ENCODE peak calls at places on chromosome 1, in ten cellular contexts. C is K562, K is left lung, R is tibial nerve, F is fibroblast of lung, L is IMR-90, U is RWPE2, N is neural progenitor cell, D is uterus, O is AG04450. Q is an unnamed sample.

GRCh38 chr1:236759252-236759859 is 35.7 kb upstream of the MTR start:
- DNase-seq in C (peak), K (no peak), R (no peak), F (peak), L (peak), U (no peak), N (peak), D (no peak), O (peak), Q (peak)

GRCh38 chr1:61170328-61171238 is 88.2 kb downstream of the NFIA start:
- DNase-seq in C (peak), K (no peak), R (no peak), F (peak), L (peak), U (no peak), N (no peak), D (no peak), O (no peak), Q (no peak)

GRCh38 chr1:182384387-182384960 is 7.1 kb downstream of the GLUL start:
- DNase-seq in C (no peak), K (no peak), R (peak), F (no peak), L (no peak), U (no peak), N (no peak), D (no peak), O (no peak), Q (no peak)

GRCh38 chr1:58979085-58979484 is 195.2 kb upstream of the JUN start:
- DNase-seq in C (no peak), K (no peak), R (no peak), F (no peak), L (peak), U (no peak), N (no peak), D (no peak), O (no peak), Q (peak)

GRCh38 chr1:6243993-6244392 is at the start of gene HES3:
- DNase-seq in C (no peak), K (no peak), R (no peak), F (no peak), L (no peak), U (no peak), N (peak), D (no peak), O (no peak), Q (no peak)

GRCh38 chr1:218537131-218537904 is 192.2 kb downstream of the TGFB2 start:
- DNase-seq in C (no peak), K (no peak), R (no peak), F (peak), L (peak), U (no peak), N (no peak), D (no peak), O (peak), Q (no peak)

GRCh38 chr1:17008208-17008855 is 3.4 kb downstream of the ATP13A2 start:
- DNase-seq in C (no peak), K (peak), R (no peak), F (no peak), L (no peak), U (no peak), N (no peak), D (no peak), O (no peak), Q (no peak)

GRCh38 chr1:98045211-98046030 is 124.6 kb upstream of the DPYD start:
- DNase-seq in C (no peak), K (peak), R (no peak), F (peak), L (peak), U (peak), N (peak), D (no peak), O (no peak), Q (no peak)

GRCh38 chr1:212410231-212410825 is 4.4 kb downstream of the PACC1 start:
- DNase-seq in C (no peak), K (no peak), R (no peak), F (no peak), L (no peak), U (no peak), N (no peak), D (no peak), O (no peak), Q (no peak)

GRCh38 chr1:41662656-41663437 is 178.4 kb upstream of the EDN2 start:
- DNase-seq in C (no peak), K (peak), R (no peak), F (peak), L (peak), U (no peak), N (peak), D (peak), O (no peak), Q (no peak)

GRCh38 chr1:244964112-244964971 is 100.0 kb upstream of the HNRNPU start:
- DNase-seq in C (no peak), K (no peak), R (no peak), F (peak), L (peak), U (no peak), N (peak), D (no peak), O (peak), Q (peak)

GRCh38 chr1:170210142-170210541 is 64.4 kb downstream of the NTMT2 start:
- DNase-seq in C (no peak), K (no peak), R (no peak), F (no peak), L (no peak), U (no peak), N (no peak), D (no peak), O (no peak), Q (no peak)

GRCh38 chr1:206471415-206471801 is 1.1 kb downstream of the IKBKE start:
- DNase-seq in C (no peak), K (no peak), R (no peak), F (no peak), L (no peak), U (no peak), N (no peak), D (no peak), O (no peak), Q (no peak)

GRCh38 chr1:183039985-183040447 is 16.8 kb downstream of the LAMC1 start:
- DNase-seq in C (no peak), K (no peak), R (no peak), F (peak), L (peak), U (no peak), N (no peak), D (no peak), O (peak), Q (no peak)

GRCh38 chr1:214899908-214900470 is 182.5 kb upstream of the KCNK2 start:
- DNase-seq in C (no peak), K (no peak), R (no peak), F (no peak), L (peak), U (no peak), N (peak), D (no peak), O (no peak), Q (no peak)

GRCh38 chr1:20430355-20431290 is 55.4 kb downstream of the CAMK2N1 start:
- DNase-seq in C (peak), K (no peak), R (no peak), F (peak), L (peak), U (no peak), N (peak), D (no peak), O (no peak), Q (peak)

GRCh38 chr1:228781801-228782661 is 46.8 kb downstream of the RHOU start:
- DNase-seq in C (no peak), K (no peak), R (no peak), F (no peak), L (no peak), U (no peak), N (no peak), D (no peak), O (no peak), Q (no peak)

GRCh38 chr1:24351918-24352637 is 32.9 kb downstream of the GRHL3 start:
- DNase-seq in C (no peak), K (no peak), R (no peak), F (peak), L (peak), U (no peak), N (no peak), D (no peak), O (no peak), Q (no peak)

GRCh38 chr1:234270581-234271242 is 102.5 kb upstream of the COA6 start:
- DNase-seq in C (no peak), K (no peak), R (no peak), F (no peak), L (no peak), U (no peak), N (no peak), D (no peak), O (no peak), Q (no peak)

GRCh38 chr1:210816136-210816535 is 317.8 kb downstream of the KCNH1 start:
- DNase-seq in C (no peak), K (no peak), R (no peak), F (no peak), L (no peak), U (no peak), N (no peak), D (no peak), O (no peak), Q (no peak)

GRCh38 chr1:39001516-39002389 is 10.7 kb downstream of the AKIRIN1 start:
- DNase-seq in C (no peak), K (no peak), R (no peak), F (no peak), L (no peak), U (no peak), N (no peak), D (no peak), O (no peak), Q (no peak)

GRCh38 chr1:26288311-26288941 is 8.5 kb downstream of the SH3BGRL3 start:
- DNase-seq in C (peak), K (no peak), R (no peak), F (no peak), L (peak), U (no peak), N (no peak), D (no peak), O (no peak), Q (peak)

GRCh38 chr1:248924696-248925532 is 18.9 kb downstream of the PGBD2 start:
- DNase-seq in C (peak), K (no peak), R (no peak), F (peak), L (peak), U (no peak), N (peak), D (no peak), O (no peak), Q (peak)

GRCh38 chr1:163980391-163980790 is 578.6 kb upstream of the PBX1 start:
- DNase-seq in C (no peak), K (no peak), R (no peak), F (no peak), L (no peak), U (no peak), N (no peak), D (no peak), O (no peak), Q (no peak)

GRCh38 chr1:7278045-7278444 is 492.8 kb downstream of the CAMTA1 start:
- DNase-seq in C (no peak), K (no peak), R (no peak), F (no peak), L (no peak), U (no peak), N (no peak), D (no peak), O (no peak), Q (no peak)

DNA sequence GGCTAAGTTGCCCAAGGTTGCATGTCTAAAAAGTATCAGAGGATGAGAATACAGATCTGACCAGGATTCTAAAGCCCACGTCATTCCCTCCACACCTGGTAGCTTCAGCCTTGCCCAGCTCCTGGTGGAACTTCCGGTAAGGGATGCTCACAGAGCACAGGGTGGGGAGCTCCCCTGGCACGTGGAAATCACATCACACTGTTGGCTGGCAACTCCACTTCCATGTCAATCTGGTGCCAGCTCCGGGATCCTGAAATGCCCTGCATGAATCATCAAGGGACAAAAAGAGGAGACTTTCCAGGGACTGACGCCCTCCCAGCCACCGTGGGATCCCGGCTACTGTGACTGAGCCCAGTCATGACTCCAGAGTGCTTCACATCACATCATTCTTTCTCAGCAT is 12.4 kb upstream of the BCAR3 start:
- DNase-seq in C (no peak), K (no peak), R (no peak), F (no peak), L (no peak), U (no peak), N (no peak), D (no peak), O (no peak), Q (no peak)
- H3K4me3 ChIP-seq in C (no peak), K (no peak), R (no peak), F (no peak), L (no peak), U (no peak), N (no peak), D (no peak), O (no peak), Q (no peak)

GRCh38 chr1:45686081-45687013 is at the start of gene GPBP1L1:
- DNase-seq in C (peak), K (peak), R (peak), F (peak), L (peak), U (peak), N (peak), D (peak), O (peak), Q (peak)

GRCh38 chr1:45684402-45684801 is 1.9 kb downstream of the GPBP1L1 start:
- DNase-seq in C (no peak), K (no peak), R (no peak), F (no peak), L (no peak), U (no peak), N (no peak), D (no peak), O (no peak), Q (no peak)

GRCh38 chr1:45685308-45686080 is 839 bp downstream of the GPBP1L1 start:
- DNase-seq in C (peak), K (no peak), R (no peak), F (peak), L (peak), U (no peak), N (peak), D (no peak), O (no peak), Q (peak)

GRCh38 chr1:45687014-45687752 is 798 bp upstream of the TMEM69 start:
- DNase-seq in C (peak), K (peak), R (peak), F (peak), L (peak), U (peak), N (peak), D (peak), O (peak), Q (peak)

GRCh38 chr1:45687753-45688737 is at the start of gene TMEM69:
- DNase-seq in C (peak), K (no peak), R (peak), F (peak), L (peak), U (peak), N (peak), D (peak), O (peak), Q (peak)
- TF ChIP-seq CTCF in C (peak), K (peak), R (peak), F (no peak), L (peak), U (no peak), N (peak), D (no peak), O (peak), Q (no peak)

DNA sequence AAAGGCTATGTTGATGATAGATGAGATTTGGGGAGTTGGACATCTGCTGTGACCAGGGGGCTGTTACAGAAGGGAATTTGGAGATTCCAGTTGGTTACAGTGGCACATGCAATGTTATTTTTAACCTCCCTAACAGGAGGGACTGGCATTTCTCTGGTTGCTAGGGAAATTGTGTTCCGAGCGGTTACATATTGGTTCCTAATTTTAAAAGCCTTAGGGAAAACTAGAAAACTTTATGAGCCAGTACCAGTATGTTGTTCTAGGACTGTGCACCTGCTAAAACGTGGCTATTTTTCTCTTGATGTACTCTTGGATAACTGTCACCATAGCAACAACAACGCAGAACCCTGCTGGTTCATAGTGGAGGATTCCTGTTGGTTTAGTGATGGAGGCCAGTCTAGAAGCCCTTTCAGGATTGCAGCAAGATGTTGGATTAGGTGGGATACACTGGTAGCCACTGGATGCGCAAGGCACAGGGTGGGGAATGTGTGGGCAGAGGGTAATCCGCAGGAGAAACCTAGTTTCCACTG is 69.0 kb upstream of the PGBD5 start:
- DNase-seq in C (no peak), K (no peak), R (no peak), F (no peak), L (no peak), U (no peak), N (no peak), D (no peak), O (no peak), Q (no peak)
- H3K27ac ChIP-seq in C (no peak), K (no peak), R (no peak), F (no peak), L (no peak), U (no peak), N (no peak), D (no peak), O (no peak), Q (no peak)

GRCh38 chr1:153860285-153860684 is 62.5 kb downstream of the GATAD2B start:
- DNase-seq in C (no peak), K (no peak), R (no peak), F (no peak), L (no peak), U (no peak), N (no peak), D (no peak), O (no peak), Q (no peak)

GRCh38 chr1:153869486-153869885 is 53.3 kb downstream of the GATAD2B start:
- DNase-seq in C (no peak), K (no peak), R (no peak), F (no peak), L (no peak), U (no peak), N (no peak), D (no peak), O (no peak), Q (peak)

GRCh38 chr1:153866045-153866850 is 56.5 kb downstream of the GATAD2B start:
- DNase-seq in C (no peak), K (no peak), R (no peak), F (peak), L (peak), U (no peak), N (no peak), D (peak), O (peak), Q (no peak)
- H3K4me3 ChIP-seq in C (no peak), K (no peak), R (no peak), F (no peak), L (no peak), U (no peak), N (no peak), D (no peak), O (no peak), Q (no peak)

Q was measured in HL-60.